ENCODE peak calls at places on chromosomes 16 and 17, in six cellular contexts. G is fibroblast of lung, C is lower leg skin, D is AG04450, X is Panc1, U is AG09309. I is an unnamed sample.

GRCh38 chr17:16005641-16006040 is 6.0 kb downstream of the TTC19 start:
- DNase-seq in G (no peak), C (no peak), D (no peak), X (no peak), U (no peak), I (no peak)

GRCh38 chr17:33228548-33228947 is 64.5 kb downstream of the ASIC2 start:
- DNase-seq in G (no peak), C (peak; percentile 18), D (no peak), X (no peak), U (no peak), I (no peak)

GRCh38 chr16:85002643-85003042 is 8.7 kb downstream of the ZDHHC7 start:
- DNase-seq in G (no peak), C (no peak), D (no peak), X (no peak), U (no peak), I (no peak)

GRCh38 chr17:72387487-72387886 is 266.7 kb downstream of the SOX9 start:
- DNase-seq in G (peak; percentile 92), C (no peak), D (peak; percentile 84), X (no peak), U (peak; percentile 83), I (peak; percentile 93)

GRCh38 chr16:89700649-89701424 is 668 bp downstream of the SPATA2L start:
- DNase-seq in G (peak; percentile 15), C (no peak), D (no peak), X (no peak), U (no peak), I (no peak)

GRCh38 chr17:4340914-4341615 is 25.4 kb downstream of the UBE2G1 start:
- DNase-seq in G (no peak), C (no peak), D (no peak), X (no peak), U (no peak), I (peak; percentile 54)

GRCh38 chr17:5355416-5356129 is 63.9 kb downstream of the NUP88 start:
- DNase-seq in G (peak; percentile 51), C (no peak), D (no peak), X (no peak), U (peak; percentile 7), I (peak; percentile 70)

GRCh38 chr16:74896389-74897370 is 88.2 kb downstream of the WDR59 start:
- DNase-seq in G (peak; percentile 57), C (no peak), D (no peak), X (peak; percentile 33), U (peak; percentile 18), I (peak; percentile 58)

GRCh38 chr16:71954699-71955195 is 45.5 kb downstream of the PKD1L3 start:
- DNase-seq in G (no peak), C (no peak), D (no peak), X (no peak), U (no peak), I (no peak)

GRCh38 chr17:56809106-56809819 is 24.5 kb downstream of the C17orf67 start:
- DNase-seq in G (no peak), C (no peak), D (no peak), X (no peak), U (no peak), I (no peak)

GRCh38 chr17:79695293-79696158 is 35.2 kb upstream of the ENPP7 start:
- DNase-seq in G (peak; percentile 40), C (no peak), D (no peak), X (no peak), U (no peak), I (peak; percentile 13)

GRCh38 chr16:16083421-16084156 is 134.2 kb downstream of the ABCC1 start:
- DNase-seq in G (peak; percentile 55), C (no peak), D (no peak), X (no peak), U (no peak), I (no peak)

GRCh38 chr17:28151001-28151400 is 108.5 kb downstream of the NLK start:
- DNase-seq in G (no peak), C (no peak), D (no peak), X (no peak), U (no peak), I (peak; percentile 20)

GRCh38 chr17:45088741-45089140 is 27.6 kb downstream of the NMT1 start:
- DNase-seq in G (no peak), C (no peak), D (no peak), X (no peak), U (no peak), I (no peak)

GRCh38 chr17:610285-610684 is 104.4 kb downstream of the VPS53 start:
- DNase-seq in G (no peak), C (no peak), D (no peak), X (no peak), U (no peak), I (no peak)

GRCh38 chr16:29700253-29700987 is 21.4 kb downstream of the QPRT start:
- DNase-seq in G (peak; percentile 89), C (peak; percentile 67), D (peak; percentile 72), X (peak; percentile 75), U (peak; percentile 66), I (peak; percentile 86)

GRCh38 chr16:4654946-4655590 is 30.4 kb downstream of the MGRN1 start:
- DNase-seq in G (no peak), C (no peak), D (no peak), X (no peak), U (no peak), I (no peak)

GRCh38 chr17:50423553-50424159 is 2.4 kb upstream of the ACSF2 start:
- DNase-seq in G (peak; percentile 94), C (no peak), D (peak; percentile 72), X (no peak), U (peak; percentile 61), I (peak; percentile 93)

GRCh38 chr17:41725134-41725533 is 9.3 kb downstream of the HAP1 start:
- DNase-seq in G (no peak), C (no peak), D (no peak), X (no peak), U (no peak), I (no peak)

GRCh38 chr16:27556471-27556870 is 6.5 kb downstream of the KATNIP start:
- DNase-seq in G (no peak), C (no peak), D (no peak), X (no peak), U (no peak), I (no peak)

GRCh38 chr16:4093495-4094137 is 22.6 kb downstream of the ADCY9 start:
- DNase-seq in G (no peak), C (no peak), D (no peak), X (no peak), U (no peak), I (peak; percentile 52)

GRCh38 chr17:56159764-56160394 is 6.6 kb downstream of the ANKFN1 start:
- DNase-seq in G (no peak), C (no peak), D (no peak), X (no peak), U (no peak), I (no peak)

GRCh38 chr17:1627219-1627986 is 1.2 kb downstream of the SLC43A2 start:
- DNase-seq in G (no peak), C (no peak), D (no peak), X (no peak), U (no peak), I (no peak)

GRCh38 chr17:53449324-53449723 is 373.4 kb upstream of the KIF2B start:
- DNase-seq in G (no peak), C (no peak), D (no peak), X (no peak), U (no peak), I (no peak)

DNA sequence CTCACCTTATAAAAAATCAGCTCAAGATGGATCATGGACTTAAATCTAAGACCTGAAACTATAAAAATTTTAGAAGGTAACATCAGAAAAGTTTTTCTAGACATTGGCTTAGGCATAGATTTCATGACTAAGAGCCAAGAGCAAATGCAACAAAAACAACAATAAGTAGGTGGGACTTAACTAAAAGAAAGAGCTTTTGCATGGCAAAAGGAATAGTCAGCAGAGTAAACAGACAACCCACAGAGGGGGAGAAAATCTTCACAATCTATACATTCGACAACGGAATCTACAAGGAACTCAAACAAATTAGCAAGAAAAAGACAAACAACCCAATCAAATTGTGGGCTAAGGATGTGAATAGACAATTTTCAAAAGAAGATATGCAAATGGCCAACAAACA is 368.4 kb upstream of the KIF2B start:
- DNase-seq in G (no peak), C (no peak), D (no peak), X (no peak), U (no peak), I (no peak)
- H3K4me3 ChIP-seq in G (no peak overlapping the region), C (no peak overlapping the region), D (no peak overlapping the region), X (no peak overlapping the region), U (no peak overlapping the region), I (no peak overlapping the region)

GRCh38 chr16:50103764-50104163 is 38.0 kb downstream of the HEATR3 start:
- DNase-seq in G (peak; percentile 33), C (no peak), D (no peak), X (no peak), U (peak; percentile 47), I (peak; percentile 75)

GRCh38 chr16:50096791-50097190 is 31.0 kb downstream of the HEATR3 start:
- DNase-seq in G (peak; percentile 9), C (no peak), D (peak; percentile 24), X (no peak), U (peak; percentile 63), I (peak; percentile 91)

GRCh38 chr16:50102046-50102756 is 36.4 kb downstream of the HEATR3 start:
- DNase-seq in G (peak; percentile 69), C (no peak), D (peak; percentile 32), X (no peak), U (peak; percentile 42), I (peak; percentile 81)

GRCh38 chr16:50099957-50100648 is 34.3 kb downstream of the HEATR3 start:
- DNase-seq in G (no peak), C (no peak), D (no peak), X (no peak), U (no peak), I (no peak)
- TF ChIP-seq CTCF in G (no peak), C (no peak), D (no peak), X (no peak), U (no peak), I (no peak)

DNA sequence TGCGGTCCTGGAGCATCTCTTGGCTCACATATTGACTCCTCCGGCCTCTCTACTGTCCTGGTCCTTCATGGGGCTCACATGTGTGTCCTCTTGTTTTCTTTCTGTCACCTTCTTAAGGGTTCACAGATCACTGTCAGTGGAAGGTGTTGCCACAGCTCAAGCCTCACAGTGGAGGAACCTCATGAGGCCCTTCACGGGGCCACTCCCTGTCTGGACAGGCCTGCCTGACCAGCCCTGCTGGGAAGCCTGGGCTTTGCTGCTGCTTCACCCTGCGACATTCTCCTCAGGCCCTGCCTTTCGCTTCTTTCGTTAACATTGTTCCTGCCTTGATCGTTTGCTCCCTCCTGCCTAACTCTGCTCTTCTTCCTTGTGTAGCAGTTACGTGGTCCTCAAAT is 56.0 kb downstream of the WDR45B start:
- DNase-seq in G (peak; percentile 6), C (no peak), D (no peak), X (no peak), U (no peak), I (peak; percentile 9)
- H3K4me3 ChIP-seq in G (no peak overlapping the region), C (no peak overlapping the region), D (no peak overlapping the region), X (peak overlapping the region; percentile 38), U (no peak overlapping the region), I (no peak overlapping the region)

GRCh38 chr16:6642271-6642670 is 690.4 kb upstream of the RBFOX1 start:
- DNase-seq in G (no peak), C (no peak), D (no peak), X (no peak), U (no peak), I (no peak)

GRCh38 chr16:6645758-6646423 is 686.8 kb upstream of the RBFOX1 start:
- DNase-seq in G (no peak), C (no peak), D (no peak), X (no peak), U (no peak), I (no peak)

GRCh38 chr16:6644916-6645315 is 687.7 kb upstream of the RBFOX1 start:
- DNase-seq in G (no peak), C (no peak), D (no peak), X (no peak), U (no peak), I (no peak)

GRCh38 chr16:6646891-6647290 is 685.8 kb upstream of the RBFOX1 start:
- DNase-seq in G (no peak), C (no peak), D (no peak), X (no peak), U (no peak), I (no peak)

GRCh38 chr16:6643083-6643686 is 689.5 kb upstream of the RBFOX1 start:
- DNase-seq in G (peak; percentile 59), C (peak; percentile 49), D (peak; percentile 1), X (peak; percentile 54), U (peak; percentile 18), I (peak; percentile 44)
- TF ChIP-seq CTCF in G (peak; percentile 67), C (no peak), D (peak; percentile 80), X (peak; percentile 80), U (peak; percentile 74), I (peak; percentile 86)

I was measured in AG10803.